ENCODE peak calls at places on chromosomes 6 and 20, in five cellular contexts. L, S, Y, A and D are unnamed samples.
A peak's percentile ranks its signal among the peaks of the same experiment; 100 is the strongest.

GRCh38 chr20:56158489-56158888 is 90.0 kb upstream of the MC3R start:
- DNase-seq in A (no peak), L (no peak), S (no peak), Y (no peak), D (no peak)

GRCh38 chr6:139742671-139743070 is 368.2 kb upstream of the CITED2 start:
- DNase-seq in A (no peak), L (no peak), Y (no peak), S (no peak), D (no peak)

GRCh38 chr6:34108159-34108558 is 37.7 kb downstream of the GRM4 start:
- DNase-seq in A (no peak), S (no peak), Y (no peak), L (no peak), D (no peak)

GRCh38 chr20:57622201-57622570 is 2.0 kb upstream of the ZBP1 start:
- DNase-seq in L (no peak), A (peak; percentile 27), Y (no peak), S (no peak), D (no peak)

GRCh38 chr20:60055740-60056139 is 97.5 kb downstream of the CDH26 start:
- DNase-seq in L (no peak), S (no peak), Y (no peak), A (peak; percentile 77), D (peak; percentile 85)

GRCh38 chr20:38321959-38322598 is 18.1 kb downstream of the BPI start:
- DNase-seq in L (peak; percentile 26), Y (peak; percentile 73), A (no peak), S (peak; percentile 75), D (no peak)

GRCh38 chr6:63636516-63636968 is 940 bp downstream of the PHF3 start:
- DNase-seq in L (peak; percentile 13), Y (peak; percentile 19), S (peak; percentile 75), A (peak; percentile 67), D (peak; percentile 72)

GRCh38 chr20:36542516-36543186 is 1.3 kb downstream of the MYL9 start:
- DNase-seq in A (no peak), L (no peak), S (no peak), Y (no peak), D (no peak)

GRCh38 chr20:22617160-22617559 is 32.8 kb upstream of the FOXA2 start:
- DNase-seq in L (no peak), A (no peak), Y (no peak), S (no peak), D (peak; percentile 59)

GRCh38 chr6:43283905-43284304 is 14.2 kb upstream of the SLC22A7 start:
- DNase-seq in S (no peak), Y (no peak), L (no peak), A (no peak), D (no peak)

GRCh38 chr6:55694148-55694547 is 115.2 kb upstream of the HMGCLL1 start:
- DNase-seq in Y (peak; percentile 78), S (peak; percentile 82), A (no peak), L (no peak), D (no peak)

GRCh38 chr6:155228549-155229166 is 35.2 kb upstream of the CLDN20 start:
- DNase-seq in L (no peak), A (peak; percentile 54), S (no peak), Y (peak; percentile 31), D (no peak)

GRCh38 chr20:52313335-52313963 is 121.9 kb upstream of the ZFP64 start:
- DNase-seq in Y (peak; percentile 35), A (no peak), S (peak; percentile 79), L (peak; percentile 7), D (no peak)

GRCh38 chr20:34842143-34842542 is 16.7 kb upstream of the NCOA6 start:
- DNase-seq in S (no peak), Y (no peak), A (no peak), L (no peak), D (no peak)

GRCh38 chr6:107645740-107646139 is 155.8 kb downstream of the SOBP start:
- DNase-seq in S (no peak), Y (no peak), L (no peak), A (no peak), D (no peak)

GRCh38 chr20:49976542-49976941 is 6.2 kb upstream of the SNAI1 start:
- DNase-seq in A (no peak), Y (peak; percentile 75), L (no peak), S (no peak), D (no peak)

GRCh38 chr20:49978685-49979029 is 4.1 kb upstream of the SNAI1 start:
- DNase-seq in L (no peak), S (no peak), A (no peak), Y (no peak), D (no peak)

GRCh38 chr20:49981218-49982071 is 1.3 kb upstream of the SNAI1 start:
- DNase-seq in L (no peak), Y (no peak), A (no peak), S (no peak), D (no peak)

GRCh38 chr20:49980140-49981008 is 2.4 kb upstream of the SNAI1 start:
- DNase-seq in Y (no peak), A (no peak), S (no peak), L (no peak), D (no peak)

GRCh38 chr20:49979030-49979832 is 3.5 kb upstream of the SNAI1 start:
- DNase-seq in A (peak; percentile 67), S (peak; percentile 85), Y (no peak), L (peak; percentile 38), D (peak; percentile 59)
- H3K27ac ChIP-seq in A (no peak overlapping the region), S (no peak overlapping the region), Y (no peak overlapping the region), L (no peak overlapping the region), D (no peak overlapping the region)

GRCh38 chr20:25087186-25087929 is 5.4 kb upstream of the VSX1 start:
- DNase-seq in A (no peak), S (no peak), Y (no peak), L (no peak), D (no peak)

GRCh38 chr20:25084616-25085187 is 2.8 kb upstream of the VSX1 start:
- DNase-seq in L (no peak), S (peak; percentile 72), Y (no peak), A (no peak), D (no peak)

GRCh38 chr20:25083773-25084615 is 2.1 kb upstream of the VSX1 start:
- DNase-seq in Y (no peak), A (no peak), S (peak; percentile 42), L (no peak), D (no peak)

GRCh38 chr20:25088267-25088666 is 6.3 kb upstream of the VSX1 start:
- DNase-seq in A (no peak), L (no peak), Y (no peak), S (no peak), D (no peak)

GRCh38 chr20:25085756-25086495 is 4.0 kb upstream of the VSX1 start:
- DNase-seq in Y (no peak), L (no peak), A (no peak), S (no peak), D (no peak)
- H3K4me1 ChIP-seq in Y (no peaks in the 10 kb centered on the region), L (no peaks in the 10 kb centered on the region), A (no peaks in the 10 kb centered on the region), S (peaks cover 11% of the 10 kb centered on the region), D (peaks cover 19% of the 10 kb centered on the region)

GRCh38 chr20:32281711-32282110 is 4.3 kb downstream of the KIF3B start:
- DNase-seq in A (no peak), Y (no peak), S (no peak), L (no peak), D (no peak)
- H3K27ac ChIP-seq in A (no peak overlapping the region), Y (no peak overlapping the region), S (no peak overlapping the region), L (no peak overlapping the region), D (no peak overlapping the region)

GRCh38 chr6:42038811-42039408 is 11.4 kb upstream of the TAF8 start:
- DNase-seq in Y (peak; percentile 44), L (no peak), A (no peak), S (no peak), D (no peak)
- H3K4me1 ChIP-seq in Y (peaks cover 2% of the 10 kb centered on the region), L (peaks cover 3% of the 10 kb centered on the region), A (no peaks in the 10 kb centered on the region), S (peaks cover under 1% of the 10 kb centered on the region), D (peaks cover 58% of the 10 kb centered on the region)

GRCh38 chr20:41001497-41001896 is 27.1 kb upstream of the TOP1 start:
- DNase-seq in S (no peak), Y (peak; percentile 33), L (no peak), A (no peak), D (no peak)
- H3K27ac ChIP-seq in S (no peak overlapping the region), Y (peak overlapping the region; percentile 26), L (peak overlapping the region; percentile 100), A (no peak overlapping the region), D (no peak overlapping the region)

GRCh38 chr20:33840759-33841438 is 29.8 kb downstream of the CHMP4B start:
- DNase-seq in L (no peak), A (no peak), Y (no peak), S (no peak), D (no peak)
- H3K4me1 ChIP-seq in L (no peaks in the 10 kb centered on the region), A (no peaks in the 10 kb centered on the region), Y (peaks cover 14% of the 10 kb centered on the region), S (peaks cover 36% of the 10 kb centered on the region), D (peaks cover 83% of the 10 kb centered on the region)

GRCh38 chr20:58907481-58908137 is 55.1 kb downstream of the GNAS start:
- DNase-seq in Y (peak; percentile 99), S (no peak), L (no peak), A (peak; percentile 94), D (peak; percentile 88)

GRCh38 chr20:58910473-58910872 is 58.0 kb downstream of the GNAS start:
- DNase-seq in L (no peak), Y (no peak), A (no peak), S (no peak), D (no peak)

GRCh38 chr20:58909585-58909984 is 57.1 kb downstream of the GNAS start:
- DNase-seq in Y (no peak), L (no peak), A (no peak), S (no peak), D (no peak)

GRCh38 chr20:58908216-58908615 is 55.7 kb downstream of the GNAS start:
- DNase-seq in Y (no peak), A (no peak), S (no peak), L (no peak), D (no peak)

GRCh38 chr20:58908941-58909340 is 56.4 kb downstream of the GNAS start:
- DNase-seq in Y (no peak), S (no peak), A (no peak), L (no peak), D (no peak)
- H3K27ac ChIP-seq in Y (no peak overlapping the region), S (peak overlapping the region; percentile 21), A (no peak overlapping the region), L (no peak overlapping the region), D (no peak overlapping the region)

DNA sequence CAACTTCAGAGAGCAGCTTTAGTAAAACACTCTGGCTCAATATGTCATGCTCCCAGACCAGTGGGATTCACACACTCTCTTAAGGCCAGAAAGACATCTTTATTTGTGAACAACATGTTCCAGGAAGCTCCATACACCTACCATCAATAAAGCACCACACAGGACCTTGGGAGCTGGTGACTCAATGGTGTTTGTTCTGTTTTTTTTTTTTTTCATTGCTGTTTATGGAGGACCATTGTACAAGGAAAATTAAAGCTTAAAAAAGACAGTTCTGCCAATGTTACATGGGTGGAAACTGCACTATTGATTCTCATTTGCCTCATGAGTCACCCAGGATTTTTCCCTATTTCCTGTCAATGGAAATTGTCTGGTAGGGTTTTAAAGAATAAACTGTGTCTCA is 36.3 kb upstream of the TENT5A start:
- DNase-seq in L (no peak), S (no peak), Y (no peak), A (no peak), D (no peak)
- H3K4me1 ChIP-seq in L (peaks cover 3% of the 10 kb centered on the region), S (peaks cover 35% of the 10 kb centered on the region), Y (peaks cover 3% of the 10 kb centered on the region), A (no peaks in the 10 kb centered on the region), D (peaks cover 17% of the 10 kb centered on the region)